ENCODE peak calls at places on chromosome 1, in eight cellular contexts. B is psoas muscle, Y is fibroblast of lung, M is hepatocyte, L is adipocyte, E is K562, T is PC-3, S is H9. K is an unnamed sample. For H3K4me1, the result is how much of the 10 kb centered on the place peaks cover.

GRCh38 chr1:186102559-186103148 is 272.4 kb downstream of the TPR start:
- DNase-seq in B (no peak), T (peak), S (no peak), E (no peak), M (peak), L (peak), Y (peak), K (peak)

GRCh38 chr1:46210561-46210960 is 7.4 kb downstream of the LURAP1 start:
- DNase-seq in T (no peak), B (no peak), L (no peak), S (no peak), Y (no peak), M (no peak), E (no peak), K (no peak)

GRCh38 chr1:211132681-211133392 is 1.1 kb downstream of the KCNH1 start:
- DNase-seq in L (no peak), Y (no peak), E (no peak), M (no peak), B (no peak), S (no peak), T (no peak), K (no peak)

GRCh38 chr1:160768295-160768657 is 27.7 kb upstream of the LY9 start:
- DNase-seq in E (no peak), L (no peak), T (peak), S (peak), M (no peak), Y (no peak), B (peak), K (no peak)

GRCh38 chr1:86259390-86259789 is 102.8 kb upstream of the COL24A1 start:
- DNase-seq in E (no peak), M (no peak), Y (peak), S (no peak), L (no peak), T (no peak), B (no peak), K (peak)

GRCh38 chr1:37703061-37703460 is 10.7 kb downstream of the CDCA8 start:
- DNase-seq in L (no peak), E (no peak), B (no peak), Y (no peak), M (no peak), T (no peak), S (no peak), K (no peak)

GRCh38 chr1:24745711-24746582 is 700 bp downstream of the CLIC4 start:
- DNase-seq in B (peak), S (no peak), M (peak), L (peak), E (peak), T (peak), Y (peak), K (peak)

GRCh38 chr1:22105611-22106207 is 37.2 kb downstream of the WNT4 start:
- DNase-seq in T (peak), M (peak), B (no peak), Y (peak), E (peak), S (no peak), L (peak), K (peak)

GRCh38 chr1:229624906-229625871 is 733 bp downstream of the TAF5L start:
- DNase-seq in S (peak), B (peak), Y (peak), M (peak), T (peak), E (peak), L (peak), K (peak)

GRCh38 chr1:232351335-232351734 is 278.6 kb downstream of the SIPA1L2 start:
- DNase-seq in L (peak), E (no peak), Y (no peak), B (no peak), S (no peak), T (no peak), M (no peak), K (no peak)

GRCh38 chr1:232355162-232356006 is 274.5 kb downstream of the SIPA1L2 start:
- DNase-seq in E (no peak), B (no peak), Y (no peak), S (no peak), L (no peak), T (peak), M (no peak), K (no peak)

GRCh38 chr1:232352366-232352765 is 277.6 kb downstream of the SIPA1L2 start:
- DNase-seq in Y (no peak), E (no peak), M (no peak), T (no peak), L (no peak), S (no peak), B (no peak), K (no peak)

DNA sequence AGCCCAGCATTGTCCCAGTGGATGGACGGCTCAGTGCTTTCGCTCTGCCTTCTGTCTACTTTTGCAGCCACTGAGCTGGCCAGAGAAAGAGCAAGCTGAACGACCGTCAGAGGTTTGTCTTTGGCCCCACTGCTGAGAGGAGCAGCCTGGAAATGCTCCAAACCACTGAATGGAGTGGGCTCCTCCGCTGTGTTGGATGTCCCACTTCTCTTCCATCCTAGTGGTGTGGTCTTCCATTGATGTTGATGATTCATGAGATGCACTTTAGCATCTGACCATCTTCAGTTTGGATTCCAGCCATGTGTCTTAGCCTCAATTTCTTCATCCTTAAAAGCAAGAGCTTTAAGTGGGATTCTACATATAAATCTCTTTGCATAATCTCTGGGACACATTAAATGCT is 277.0 kb downstream of the SIPA1L2 start:
- DNase-seq in Y (peak), L (no peak), E (no peak), T (no peak), M (no peak), B (no peak), S (no peak), K (no peak)
- H3K4me1 ChIP-seq in Y (under half), L (under half), E (under half), T (under half), M (under half), B (under half), S (under half), K (under half)

GRCh38 chr1:115135681-115136080 is 46.4 kb upstream of the TSPAN2 start:
- DNase-seq in L (no peak), S (no peak), B (no peak), T (peak), Y (peak), E (no peak), M (no peak), K (peak)

GRCh38 chr1:115136106-115136505 is 46.8 kb upstream of the TSPAN2 start:
- DNase-seq in T (peak), B (no peak), Y (peak), M (no peak), L (no peak), S (no peak), E (no peak), K (no peak)

GRCh38 chr1:115133440-115133839 is 44.1 kb upstream of the TSPAN2 start:
- DNase-seq in L (peak), S (no peak), B (no peak), T (peak), M (peak), E (no peak), Y (peak), K (peak)

GRCh38 chr1:115134231-115134630 is 44.9 kb upstream of the TSPAN2 start:
- DNase-seq in Y (no peak), E (no peak), L (no peak), S (no peak), T (no peak), B (peak), M (no peak), K (no peak)

DNA sequence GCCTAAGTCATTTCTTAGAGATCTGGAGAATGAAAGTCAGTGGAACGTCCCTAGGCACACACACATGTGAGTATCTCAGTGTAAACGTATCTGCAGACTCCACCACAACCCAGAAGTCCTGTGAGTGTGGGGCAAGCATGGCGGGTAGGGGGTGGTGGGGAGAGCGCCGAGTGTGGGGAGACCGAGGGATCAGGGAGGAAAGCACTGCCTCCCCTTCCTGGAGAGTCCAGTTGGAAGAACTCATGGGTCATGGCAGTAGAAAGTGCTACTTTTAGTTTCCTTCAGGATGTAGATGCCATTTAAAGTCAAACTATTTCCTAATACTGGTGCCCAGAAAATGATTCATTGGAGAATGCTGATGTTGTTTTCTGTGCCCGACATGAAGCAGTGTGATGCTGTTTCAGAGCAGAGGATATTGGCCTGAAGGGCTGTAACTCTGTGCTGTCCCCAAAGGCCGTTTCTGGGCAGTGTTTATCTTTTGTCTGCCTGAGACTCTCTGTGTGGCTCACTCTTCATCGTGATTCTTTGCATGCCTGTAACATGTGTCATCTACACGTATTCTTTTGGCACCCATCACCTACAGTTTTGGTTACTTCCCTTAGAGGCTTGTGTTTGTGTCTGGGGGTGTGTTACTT is 45.7 kb upstream of the TSPAN2 start:
- DNase-seq in Y (peak), E (no peak), B (no peak), T (peak), M (peak), L (peak), S (no peak), K (peak)
- H3K4me1 ChIP-seq in Y (under half), E (under half), B (under half), T (half or more), M (under half), L (under half), S (under half), K (under half)

GRCh38 chr1:155130272-155131006 is 2.8 kb downstream of the EFNA1 start:
- DNase-seq in B (no peak), L (no peak), Y (no peak), T (no peak), M (peak), S (no peak), E (peak), K (peak)
- H3K4me1 ChIP-seq in B (under half), L (under half), Y (under half), T (half or more), M (under half), S (under half), E (half or more), K (under half)

GRCh38 chr1:206705744-206706297 is 21.1 kb downstream of the MAPKAPK2 start:
- DNase-seq in Y (peak), L (no peak), T (no peak), S (no peak), E (no peak), M (no peak), B (no peak), K (no peak)
- H3K4me1 ChIP-seq in Y (under half), L (half or more), T (under half), S (under half), E (under half), M (half or more), B (half or more), K (half or more)

GRCh38 chr1:231183875-231184590 is 22.2 kb downstream of the TRIM67 start:
- DNase-seq in E (no peak), Y (no peak), L (no peak), M (no peak), T (no peak), B (no peak), S (no peak), K (no peak)

GRCh38 chr1:231182317-231182716 is 20.5 kb downstream of the TRIM67 start:
- DNase-seq in B (no peak), E (no peak), Y (no peak), L (no peak), T (no peak), M (no peak), S (no peak), K (no peak)

GRCh38 chr1:231180034-231180433 is 18.2 kb downstream of the TRIM67 start:
- DNase-seq in E (no peak), T (no peak), Y (no peak), S (no peak), M (no peak), B (no peak), L (no peak), K (no peak)

GRCh38 chr1:231178970-231179369 is 17.1 kb downstream of the TRIM67 start:
- DNase-seq in B (no peak), T (no peak), S (no peak), L (no peak), Y (no peak), M (no peak), E (no peak), K (no peak)

DNA sequence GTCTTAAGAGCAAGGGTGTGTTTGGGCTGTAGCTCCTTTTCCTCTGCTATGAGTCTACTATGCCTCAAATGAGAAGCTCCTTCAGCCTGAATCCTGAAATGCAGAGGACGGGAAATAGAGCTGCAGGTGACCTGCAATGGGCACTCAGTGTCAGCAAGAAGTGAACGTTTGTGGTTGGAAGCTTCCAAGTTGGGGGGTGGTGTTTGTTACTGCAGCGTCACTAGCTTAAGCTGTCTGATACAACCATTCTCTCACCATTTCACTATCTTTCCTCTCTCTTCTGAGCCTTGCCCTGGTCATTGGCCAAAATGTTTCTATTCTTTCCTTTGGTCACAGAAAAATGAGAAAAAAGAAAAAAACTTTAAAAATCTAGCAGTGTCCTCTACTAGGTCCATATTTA is 19.4 kb downstream of the TRIM67 start:
- DNase-seq in E (no peak), M (no peak), T (no peak), B (no peak), L (no peak), Y (no peak), S (no peak), K (no peak)
- H3K4me1 ChIP-seq in E (under half), M (under half), T (under half), B (under half), L (under half), Y (under half), S (under half), K (under half)

DNA sequence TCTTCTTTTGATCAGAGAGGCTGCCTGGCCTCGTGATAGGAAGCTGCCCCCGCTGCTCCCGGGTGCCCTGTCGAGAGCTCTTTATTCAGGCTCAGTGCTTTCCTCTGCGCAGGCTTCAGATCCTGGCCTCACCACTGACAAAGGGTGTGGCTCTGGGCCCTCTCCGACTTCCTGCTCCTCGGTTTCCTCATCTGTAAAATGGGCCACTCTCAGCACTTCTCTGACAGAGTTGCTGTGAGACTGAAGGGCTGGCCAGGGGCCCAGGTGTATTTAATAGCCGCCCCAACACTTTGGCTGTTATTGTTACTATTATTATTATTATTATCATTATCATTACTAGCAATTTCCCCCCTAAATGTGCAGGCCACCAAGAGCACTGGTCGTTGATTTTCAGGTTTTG is 61.0 kb upstream of the EFHD2 start:
- DNase-seq in L (no peak), B (no peak), S (no peak), M (no peak), E (no peak), T (no peak), Y (no peak), K (no peak)
- H3K4me1 ChIP-seq in L (under half), B (under half), S (under half), M (under half), E (under half), T (under half), Y (under half), K (under half)

GRCh38 chr1:206893380-206893779 is 3.9 kb upstream of the IL24 start:
- DNase-seq in B (no peak), T (no peak), E (no peak), Y (no peak), S (no peak), M (no peak), L (no peak), K (no peak)

GRCh38 chr1:206890690-206891089 is 6.6 kb upstream of the IL24 start:
- DNase-seq in M (no peak), Y (peak), T (peak), B (no peak), S (no peak), L (no peak), E (no peak), K (no peak)

GRCh38 chr1:206890125-206890637 is 7.1 kb upstream of the IL24 start:
- DNase-seq in T (peak), M (no peak), E (no peak), B (no peak), S (no peak), Y (peak), L (peak), K (no peak)

GRCh38 chr1:206891412-206891811 is 5.8 kb upstream of the IL24 start:
- DNase-seq in L (no peak), Y (no peak), M (no peak), E (no peak), B (no peak), T (peak), S (no peak), K (no peak)

DNA sequence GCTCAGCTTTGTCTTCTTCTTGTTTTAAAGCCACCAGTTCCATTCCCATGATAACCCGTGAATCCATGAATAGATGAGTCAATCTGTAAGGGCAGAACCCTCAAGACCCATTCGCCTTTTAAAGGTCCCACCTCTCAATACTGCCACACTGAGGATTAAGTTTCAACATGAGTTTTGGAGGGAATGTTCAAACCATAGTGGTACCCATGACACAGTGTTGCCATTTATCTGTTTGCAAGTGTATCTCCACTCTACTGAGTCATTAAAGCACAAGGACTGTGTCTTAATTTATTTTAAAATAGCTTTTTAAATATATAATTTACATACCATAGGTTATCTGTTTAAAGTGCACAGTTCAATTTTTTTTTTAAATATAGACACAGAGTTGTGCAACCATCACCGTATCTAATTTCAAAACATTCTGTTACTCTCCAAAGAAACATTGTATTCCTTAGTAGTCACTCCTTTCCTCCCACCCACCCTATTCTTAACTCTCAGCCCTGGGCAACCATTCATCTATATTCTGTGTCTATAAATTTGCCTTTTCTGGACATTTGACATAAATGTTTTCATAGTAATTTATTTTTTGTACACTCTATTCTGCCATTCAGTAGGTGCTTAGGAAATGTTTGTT is 4.8 kb upstream of the IL24 start:
- DNase-seq in T (peak), S (no peak), B (no peak), Y (peak), M (no peak), E (no peak), L (peak), K (no peak)
- H3K4me1 ChIP-seq in T (half or more), S (under half), B (under half), Y (under half), M (under half), E (under half), L (half or more), K (half or more)

GRCh38 chr1:27138368-27138767 is 16.6 kb downstream of the SLC9A1 start:
- DNase-seq in T (no peak), Y (no peak), L (no peak), E (no peak), M (no peak), B (peak), S (no peak), K (no peak)

GRCh38 chr1:27133990-27134389 is 20.9 kb downstream of the SLC9A1 start:
- DNase-seq in L (no peak), B (no peak), S (no peak), Y (no peak), T (no peak), E (no peak), M (no peak), K (peak)

GRCh38 chr1:27137022-27137542 is 17.8 kb downstream of the SLC9A1 start:
- DNase-seq in M (no peak), E (peak), B (peak), Y (no peak), S (peak), L (no peak), T (no peak), K (no peak)

GRCh38 chr1:27137544-27138075 is 17.3 kb downstream of the SLC9A1 start:
- DNase-seq in B (peak), S (no peak), Y (no peak), T (no peak), E (peak), M (peak), L (peak), K (no peak)

GRCh38 chr1:27135920-27136551 is 18.9 kb downstream of the SLC9A1 start:
- DNase-seq in B (no peak), Y (no peak), M (no peak), E (no peak), L (no peak), S (peak), T (peak), K (no peak)
- H3K4me1 ChIP-seq in B (half or more), Y (under half), M (under half), E (under half), L (under half), S (under half), T (under half), K (under half)

K was measured in osteoblast.